ENCODE peak calls at places on chromosome 15, in seven cellular contexts. K, U, H, R, G, Q and B are unnamed samples.

GRCh38 chr15:57401546-57401945 is 25.2 kb downstream of the CGNL1 start:
- DNase-seq in K (no peak), U (no peak), Q (no peak), H (no peak), G (no peak), R (no peak), B (no peak)

GRCh38 chr15:40787344-40787841 is 17.6 kb downstream of the C15orf62 start:
- DNase-seq in R (no peak), G (no peak), H (no peak), K (no peak), U (peak), Q (no peak), B (peak)

GRCh38 chr15:95669146-95669922 is 661.2 kb upstream of the NR2F2 start:
- DNase-seq in U (peak), G (no peak), R (no peak), K (no peak), H (no peak), Q (no peak), B (no peak)

GRCh38 chr15:100021653-100022052 is 288.4 kb upstream of the LYSMD4 start:
- DNase-seq in U (no peak), H (no peak), G (no peak), K (no peak), R (no peak), Q (no peak), B (no peak)

GRCh38 chr15:77614251-77614806 is 18.4 kb downstream of the LINGO1 start:
- DNase-seq in R (no peak), U (no peak), Q (no peak), G (no peak), K (no peak), H (no peak), B (no peak)

GRCh38 chr15:35289029-35289617 is 204.0 kb upstream of the NANOGP8 start:
- DNase-seq in R (no peak), U (peak), K (no peak), G (no peak), Q (peak), H (peak), B (peak)

GRCh38 chr15:96150277-96150676 is 180.2 kb upstream of the NR2F2 start:
- DNase-seq in G (no peak), Q (no peak), R (no peak), H (no peak), U (no peak), K (no peak), B (no peak)

GRCh38 chr15:25226360-25226759 is 212.5 kb downstream of the UBE3A start:
- DNase-seq in K (no peak), H (no peak), G (no peak), R (no peak), U (no peak), Q (no peak), B (no peak)

GRCh38 chr15:33866101-33866737 is 102.1 kb upstream of the CHRM5 start:
- DNase-seq in R (no peak), G (no peak), H (no peak), Q (no peak), K (no peak), U (peak), B (no peak)

GRCh38 chr15:99692825-99693224 is 40.4 kb downstream of the LYSMD4 start:
- DNase-seq in R (no peak), K (no peak), U (no peak), G (no peak), Q (no peak), H (no peak), B (no peak)

GRCh38 chr15:62135532-62136134 is 29.5 kb downstream of the C2CD4B start:
- DNase-seq in U (no peak), R (no peak), G (no peak), H (no peak), Q (no peak), K (no peak), B (no peak)

GRCh38 chr15:35019401-35020327 is 31.6 kb upstream of the ZNF770 start:
- DNase-seq in Q (no peak), G (no peak), R (no peak), K (no peak), U (peak), H (no peak), B (no peak)

GRCh38 chr15:56052389-56053045 is 59.1 kb upstream of the NEDD4 start:
- DNase-seq in Q (peak), R (no peak), K (peak), H (peak), U (peak), G (no peak), B (peak)

GRCh38 chr15:36887214-36888017 is 212.9 kb downstream of the MEIS2 start:
- DNase-seq in K (no peak), H (no peak), R (no peak), G (no peak), U (peak), Q (no peak), B (no peak)

GRCh38 chr15:78065284-78065872 is 12.1 kb downstream of the TBC1D2B start:
- DNase-seq in H (no peak), R (no peak), K (no peak), U (peak), Q (no peak), G (no peak), B (no peak)

GRCh38 chr15:88647362-88648105 is 8.7 kb downstream of the ISG20 start:
- DNase-seq in H (no peak), Q (no peak), R (no peak), G (no peak), K (no peak), U (no peak), B (peak)

GRCh38 chr15:63703641-63704040 is 106.5 kb downstream of the FBXL22 start:
- DNase-seq in U (no peak), K (no peak), R (no peak), G (no peak), Q (no peak), H (no peak), B (no peak)

GRCh38 chr15:38251726-38252480 is 733 bp upstream of the SPRED1 start:
- DNase-seq in R (no peak), U (peak), G (peak), Q (peak), K (peak), H (peak), B (peak)